ENCODE peak calls at places on chromosome 14, in ten cellular contexts. A is hypothalamus; G is dermis blood vessel endothelial cell; Z is GM12891; O is T-cell; E is H1; I is putamen; P is effector memory CD8-positive, alpha-beta T cell; F is upper lobe of right lung; M is activated gamma-delta T cell. K is an unnamed sample.

GRCh38 chr14:49959822-49960408 is 67.0 kb downstream of the ARF6 start:
- DNase-seq in E (no peak), F (no peak), M (no peak), G (no peak), I (no peak), O (no peak), A (no peak), P (no peak), Z (peak), K (no peak)

GRCh38 chr14:90830931-90831701 is 14.9 kb upstream of the TTC7B start:
- DNase-seq in F (peak), G (no peak), A (no peak), E (no peak), Z (no peak), M (no peak), I (no peak), P (no peak), O (no peak), K (no peak)

GRCh38 chr14:64303471-64303917 is 9.3 kb upstream of the ESR2 start:
- DNase-seq in F (no peak), Z (peak), G (peak), O (no peak), P (no peak), A (no peak), M (no peak), E (peak), I (peak), K (no peak)

GRCh38 chr14:34580381-34580780 is 40.9 kb upstream of the EAPP start:
- DNase-seq in I (no peak), Z (no peak), M (no peak), G (no peak), O (no peak), F (peak), E (no peak), A (no peak), P (no peak), K (no peak)

GRCh38 chr14:101005447-101005846 is 101.9 kb upstream of the RTL1 start:
- DNase-seq in M (no peak), P (no peak), F (no peak), A (no peak), E (no peak), Z (no peak), G (peak), O (no peak), I (no peak), K (no peak)

GRCh38 chr14:95527392-95528002 is 7.4 kb upstream of the GLRX5 start:
- DNase-seq in E (no peak), I (no peak), M (no peak), Z (no peak), G (peak), F (no peak), A (no peak), P (peak), O (peak), K (no peak)

GRCh38 chr14:74834682-74835392 is 41.1 kb downstream of the PROX2 start:
- DNase-seq in O (no peak), F (no peak), G (no peak), I (no peak), Z (no peak), E (no peak), A (no peak), M (no peak), P (no peak), K (no peak)

GRCh38 chr14:92687681-92688433 is 60.6 kb downstream of the LGMN start:
- DNase-seq in O (no peak), F (peak), A (no peak), P (no peak), E (no peak), M (no peak), G (peak), I (no peak), Z (no peak), K (no peak)

GRCh38 chr14:102392506-102392905 is 29.8 kb downstream of the TECPR2 start:
- DNase-seq in Z (no peak), P (no peak), E (no peak), F (no peak), A (no peak), G (no peak), M (no peak), I (no peak), O (no peak), K (no peak)

GRCh38 chr14:70665448-70666363 is 24.0 kb downstream of the TTC9 start:
- DNase-seq in A (no peak), G (no peak), O (no peak), E (no peak), Z (peak), P (no peak), F (peak), I (no peak), M (no peak), K (peak)

GRCh38 chr14:22900088-22900799 is 17.2 kb downstream of the REM2 start:
- DNase-seq in E (no peak), P (peak), G (peak), O (peak), Z (no peak), A (no peak), I (no peak), M (no peak), F (no peak), K (peak)

GRCh38 chr14:104428333-104428851 is 151.2 kb upstream of the C14orf180 start:
- DNase-seq in G (no peak), A (no peak), O (no peak), I (no peak), M (no peak), E (no peak), F (peak), P (no peak), Z (no peak), K (no peak)

GRCh38 chr14:23513466-23514008 is 38.0 kb downstream of the ZFHX2 start:
- DNase-seq in P (no peak), I (peak), F (no peak), G (no peak), Z (no peak), A (peak), M (no peak), E (no peak), O (no peak), K (no peak)

GRCh38 chr14:68622856-68623255 is 170.0 kb downstream of the ZFP36L1 start:
- DNase-seq in E (no peak), M (no peak), I (no peak), F (no peak), Z (no peak), A (no peak), P (no peak), O (no peak), G (no peak), K (no peak)

GRCh38 chr14:49858383-49858782 is 5.8 kb upstream of the NEMF start:
- DNase-seq in Z (no peak), G (no peak), E (no peak), A (no peak), P (no peak), O (no peak), M (no peak), F (no peak), I (no peak), K (no peak)

GRCh38 chr14:74620923-74621322 is 8.9 kb upstream of the LTBP2 start:
- DNase-seq in P (no peak), Z (no peak), M (no peak), G (no peak), A (no peak), F (no peak), I (no peak), O (no peak), E (no peak), K (no peak)

GRCh38 chr14:77710364-77710763 is 2.5 kb downstream of the SLIRP start:
- DNase-seq in O (no peak), E (no peak), G (no peak), A (no peak), I (no peak), M (no peak), Z (no peak), P (no peak), F (no peak), K (no peak)

GRCh38 chr14:53355581-53356112 is 202.5 kb upstream of the DDHD1 start:
- DNase-seq in F (no peak), O (no peak), E (peak), Z (no peak), M (no peak), A (no peak), P (no peak), G (peak), I (peak), K (no peak)

GRCh38 chr14:40346275-40346674 is 914.0 kb upstream of the FBXO33 start:
- DNase-seq in O (no peak), I (no peak), M (no peak), E (no peak), A (no peak), P (no peak), G (no peak), Z (no peak), F (no peak), K (no peak)

GRCh38 chr14:21308479-21309237 is 28.8 kb downstream of the RPGRIP1 start:
- DNase-seq in O (peak), Z (peak), F (peak), P (peak), I (peak), G (peak), A (peak), M (no peak), E (peak), K (peak)